ENCODE peak calls at places on chromosome 12, in five cellular contexts. C is omental fat pad, U is progenitor cell of endocrine pancreas, E is CD14-positive monocyte, K is GM20000. G is an unnamed sample.

GRCh38 chr12:52992699-52993557 is 13.3 kb upstream of the EIF4B start:
- DNase-seq in C (no peak), U (no peak), E (no peak), K (no peak), G (no peak)

GRCh38 chr12:71312767-71313375 is 126.7 kb upstream of the LGR5 start:
- DNase-seq in C (no peak), U (no peak), E (no peak), K (no peak), G (no peak)

GRCh38 chr12:10716704-10717315 is 6.3 kb downstream of the YBX3 start:
- DNase-seq in C (peak), U (no peak), E (no peak), K (no peak), G (peak)

GRCh38 chr12:51970904-51971646 is 19.6 kb downstream of the ACVR1B start:
- DNase-seq in C (no peak), U (peak), E (no peak), K (peak), G (no peak)

GRCh38 chr12:123388948-123389559 is 5.1 kb downstream of the KMT5A start:
- DNase-seq in C (no peak), U (peak), E (no peak), K (peak), G (no peak)

GRCh38 chr12:94761559-94761958 is 111.2 kb upstream of the TMCC3 start:
- DNase-seq in C (no peak), U (no peak), E (peak), K (no peak), G (no peak)

GRCh38 chr12:109900752-109901580 is 892 bp downstream of the TCHP start:
- DNase-seq in C (no peak), U (no peak), E (no peak), K (peak), G (no peak)

GRCh38 chr12:76999157-76999556 is 66.2 kb downstream of the E2F7 start:
- DNase-seq in C (no peak), U (no peak), E (no peak), K (no peak), G (no peak)

GRCh38 chr12:31324845-31325523 is 966 bp downstream of the SINHCAF start:
- DNase-seq in C (peak), U (peak), E (peak), K (peak), G (peak)

GRCh38 chr12:55757701-55758100 is 14.8 kb downstream of the GDF11 start:
- DNase-seq in C (no peak), U (no peak), E (no peak), K (no peak), G (no peak)

GRCh38 chr12:78331764-78332163 is 501.1 kb downstream of the NAV3 start:
- DNase-seq in C (no peak), U (no peak), E (no peak), K (no peak), G (no peak)

GRCh38 chr12:132171293-132171967 is 27.2 kb downstream of the NOC4L start:
- DNase-seq in C (no peak), U (no peak), E (no peak), K (no peak), G (no peak)

GRCh38 chr12:71070416-71071155 is 87.2 kb downstream of the TSPAN8 start:
- DNase-seq in C (no peak), U (no peak), E (no peak), K (no peak), G (no peak)

GRCh38 chr12:62799126-62799736 is 135.7 kb downstream of the PPM1H start:
- DNase-seq in C (peak), U (peak), E (no peak), K (peak), G (peak)

GRCh38 chr12:76529226-76529918 is 30.2 kb downstream of the OSBPL8 start:
- DNase-seq in C (no peak), U (no peak), E (no peak), K (no peak), G (no peak)

GRCh38 chr12:84976133-84976532 is 59.9 kb downstream of the TSPAN19 start:
- DNase-seq in C (no peak), U (no peak), E (no peak), K (no peak), G (no peak)

GRCh38 chr12:120529641-120530314 is 820 bp upstream of the COQ5 start:
- DNase-seq in C (no peak), U (no peak), E (no peak), K (no peak), G (no peak)

GRCh38 chr12:62297321-62297720 is 37.1 kb downstream of the USP15 start:
- DNase-seq in C (no peak), U (no peak), E (no peak), K (no peak), G (no peak)

GRCh38 chr12:49165114-49165513 is 23.8 kb downstream of the TUBA1A start:
- DNase-seq in C (no peak), U (no peak), E (no peak), K (no peak), G (no peak)

GRCh38 chr12:108004368-108004767 is 124.7 kb upstream of the WSCD2 start:
- DNase-seq in C (no peak), U (no peak), E (no peak), K (no peak), G (peak)

GRCh38 chr12:57898308-57898970 is 42.9 kb upstream of the ATP23 start:
- DNase-seq in C (no peak), U (no peak), E (no peak), K (peak), G (no peak)

GRCh38 chr12:57895337-57896138 is 45.8 kb upstream of the ATP23 start:
- DNase-seq in C (no peak), U (no peak), E (no peak), K (no peak), G (no peak)

GRCh38 chr12:57897296-57897974 is 43.9 kb upstream of the ATP23 start:
- DNase-seq in C (no peak), U (no peak), E (no peak), K (no peak), G (no peak)

GRCh38 chr12:57896139-57896436 is 45.3 kb upstream of the ATP23 start:
- DNase-seq in C (no peak), U (no peak), E (no peak), K (no peak), G (no peak)

GRCh38 chr12:57896437-57897201 is 44.7 kb upstream of the ATP23 start:
- DNase-seq in C (no peak), U (peak), E (no peak), K (no peak), G (no peak)
- TF ChIP-seq CTCF in C (no peak), U (no peak), E (no peak), K (no peak), G (peak)

DNA sequence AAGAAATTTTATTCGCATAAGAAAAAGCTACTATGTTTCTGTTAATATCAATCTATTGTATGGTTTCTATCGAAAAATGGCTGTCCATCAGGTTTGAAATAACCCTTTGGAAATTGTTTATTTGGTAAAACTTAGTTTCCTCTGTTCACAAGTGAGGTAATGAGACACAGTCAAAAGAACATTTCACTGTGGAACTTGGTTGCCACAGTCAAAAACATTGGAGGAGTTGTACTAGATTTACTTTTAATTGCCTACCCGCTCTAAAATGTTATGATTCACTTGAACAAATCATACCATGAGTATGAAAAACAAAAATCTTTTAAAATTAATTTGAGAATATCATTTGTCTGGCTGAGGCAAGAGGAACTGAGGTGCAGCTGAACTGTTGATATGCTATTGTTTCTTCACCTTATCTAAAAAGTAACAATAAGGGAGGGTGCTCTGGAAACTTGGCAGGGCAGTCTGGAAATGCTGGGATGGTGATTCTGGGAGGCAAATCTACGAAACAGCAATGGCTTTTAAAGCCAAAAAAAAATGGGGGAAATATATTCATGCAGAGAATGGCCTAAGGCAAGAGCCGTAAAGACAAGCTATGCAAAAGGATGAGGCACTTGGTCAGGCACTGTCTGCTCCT is 46.4 kb downstream of the ITPR2 start:
- DNase-seq in C (no peak), U (no peak), E (no peak), K (no peak), G (no peak)
- TF ChIP-seq CTCF in C (no peak), U (no peak), E (no peak), K (no peak), G (no peak)

GRCh38 chr12:98644433-98644711 is 216 bp downstream of the IKBIP start:
- DNase-seq in C (no peak), U (peak), E (peak), K (peak), G (no peak)
- TF ChIP-seq CTCF in C (no peak), U (peak), E (no peak), K (no peak), G (no peak)

GRCh38 chr12:126668538-126668937 is 1598.4 kb upstream of the TMEM132C start:
- DNase-seq in C (no peak), U (no peak), E (no peak), K (no peak), G (no peak)

GRCh38 chr12:126667340-126667739 is 1599.6 kb upstream of the TMEM132C start:
- DNase-seq in C (no peak), U (no peak), E (no peak), K (no peak), G (no peak)

GRCh38 chr12:126668961-126669360 is 1598.0 kb upstream of the TMEM132C start:
- DNase-seq in C (no peak), U (no peak), E (no peak), K (no peak), G (no peak)

GRCh38 chr12:126663304-126664094 is 1598.3 kb downstream of the AACS start:
- DNase-seq in C (no peak), U (no peak), E (no peak), K (no peak), G (no peak)
- TF ChIP-seq CTCF in C (no peak), U (peak), E (no peak), K (peak), G (no peak)

G was measured in osteocyte.